ENCODE peak calls at places on chromosomes 13 and 19, in four cellular contexts. Y, Q, C and D are unnamed samples.

GRCh38 chr13:99657848-99658265 is 156.6 kb downstream of the TM9SF2 start:
- DNase-seq in Y (no peak), Q (no peak), C (no peak), D (no peak)

GRCh38 chr13:109479991-109480696 is 306.2 kb downstream of the IRS2 start:
- DNase-seq in Y (no peak), Q (no peak), C (no peak), D (no peak)

GRCh38 chr19:55581145-55581827 is 638 bp upstream of the ZNF579 start:
- DNase-seq in Y (no peak), Q (no peak), C (no peak), D (no peak)

GRCh38 chr13:73720216-73720840 is 413.9 kb downstream of the KLF12 start:
- DNase-seq in Y (no peak), Q (no peak), C (no peak), D (no peak)

GRCh38 chr13:42221321-42221720 is 50.6 kb upstream of the AKAP11 start:
- DNase-seq in Y (no peak), Q (no peak), C (no peak), D (no peak)

GRCh38 chr13:21006141-21007005 is 55.0 kb downstream of the LATS2 start:
- DNase-seq in Y (no peak), Q (no peak), C (no peak), D (no peak)

GRCh38 chr13:35882722-35883497 is 248.3 kb downstream of the DCLK1 start:
- DNase-seq in Y (no peak), Q (no peak), C (no peak), D (no peak)

GRCh38 chr13:72820156-72820897 is 38.4 kb downstream of the PIBF1 start:
- DNase-seq in Y (no peak), Q (no peak), C (no peak), D (no peak)

GRCh38 chr19:47111081-47111589 is 2.4 kb downstream of the ZC3H4 start:
- DNase-seq in Y (no peak), Q (no peak), C (no peak), D (peak; percentile 81)

GRCh38 chr13:79918620-79919019 is 422.3 kb downstream of the SPRY2 start:
- DNase-seq in Y (no peak), Q (no peak), C (no peak), D (no peak)

GRCh38 chr13:75132800-75133695 is 348.9 kb downstream of the TBC1D4 start:
- DNase-seq in Y (no peak), Q (no peak), C (no peak), D (no peak)

GRCh38 chr19:55283548-55284393 is at the start of gene BRSK1:
- DNase-seq in Y (peak; percentile 86), Q (no peak), C (no peak), D (no peak)

GRCh38 chr13:50125556-50126377 is 110.5 kb downstream of the KCNRG start:
- DNase-seq in Y (peak; percentile 93), Q (no peak), C (peak; percentile 96), D (peak; percentile 96)

GRCh38 chr19:49787746-49788145 is 20.9 kb downstream of the AP2A1 start:
- DNase-seq in Y (no peak), Q (no peak), C (no peak), D (no peak)

GRCh38 chr19:801861-802496 is 4.7 kb downstream of the PTBP1 start:
- DNase-seq in Y (no peak), Q (no peak), C (no peak), D (peak; percentile 87)

GRCh38 chr13:110156186-110157065 is 150.5 kb downstream of the COL4A1 start:
- DNase-seq in Y (no peak), Q (no peak), C (no peak), D (no peak)

GRCh38 chr13:27830010-27830409 is 37.7 kb downstream of the GSX1 start:
- DNase-seq in Y (no peak), Q (no peak), C (no peak), D (peak; percentile 93)

GRCh38 chr19:54149021-54149812 is 10.3 kb downstream of the LENG1 start:
- DNase-seq in Y (no peak), Q (no peak), C (no peak), D (no peak)

GRCh38 chr19:677601-678380 is 1.6 kb downstream of the FSTL3 start:
- DNase-seq in Y (no peak), Q (no peak), C (no peak), D (no peak)

GRCh38 chr19:13839193-13839937 is 37.6 kb upstream of the NANOS3 start:
- DNase-seq in Y (peak; percentile 47), Q (peak; percentile 69), C (peak; percentile 84), D (peak; percentile 98)

GRCh38 chr13:41416276-41416675 is 41.1 kb upstream of the RGCC start:
- DNase-seq in Y (no peak), Q (no peak), C (no peak), D (no peak)

GRCh38 chr19:41457241-41457640 is 14.3 kb downstream of the ERICH4 start:
- DNase-seq in Y (no peak), Q (peak; percentile 53), C (no peak), D (no peak)

DNA sequence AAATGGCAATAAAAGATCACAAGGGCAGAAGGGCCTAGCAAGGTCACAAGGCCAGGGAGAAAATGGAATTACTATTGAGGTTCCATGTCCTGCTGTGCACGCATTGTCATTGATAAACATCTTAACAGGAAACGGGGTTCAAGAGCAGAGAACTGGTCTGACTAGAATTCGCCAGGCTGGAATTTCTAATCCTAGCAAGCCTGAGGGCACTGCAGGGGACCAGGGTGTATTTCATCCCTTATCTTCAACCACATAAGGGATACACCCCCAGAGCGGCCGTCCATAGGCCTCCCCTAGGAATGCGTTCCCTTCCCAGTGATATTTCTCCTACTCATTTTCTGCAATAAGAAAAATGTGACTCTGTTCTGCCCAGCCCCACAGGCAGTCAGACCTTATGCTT is 19.5 kb downstream of the ERICH4 start:
- DNase-seq in Y (no peak), Q (no peak), C (no peak), D (no peak)
- H3K27me3 ChIP-seq in Y (peaks cover 7% of the 10 kb centered on the region), Q (no peaks in the 10 kb centered on the region), C (no peaks in the 10 kb centered on the region), D (peaks cover 4% of the 10 kb centered on the region)

GRCh38 chr19:51259348-51260245 is 8.7 kb downstream of the SIGLECL1 start:
- DNase-seq in Y (peak; percentile 58), Q (peak; percentile 12), C (no peak), D (no peak)
- TF ChIP-seq CTCF in Y (peak; percentile 69), Q (peak; percentile 85), C (no peak), D (peak; percentile 55)

GRCh38 chr19:3586124-3586626 is 897 bp downstream of the GIPC3 start:
- DNase-seq in Y (no peak), Q (no peak), C (no peak), D (no peak)
- H3K4me3 ChIP-seq in Y (no peak overlapping the region), Q (no peak overlapping the region), C (peak overlapping the region; percentile 19), D (peak overlapping the region; percentile 9)

GRCh38 chr19:4197228-4197624 is 14.7 kb downstream of the ANKRD24 start:
- DNase-seq in Y (no peak), Q (no peak), C (no peak), D (no peak)

GRCh38 chr19:4196587-4197148 is 14.2 kb downstream of the ANKRD24 start:
- DNase-seq in Y (no peak), Q (no peak), C (no peak), D (no peak)

GRCh38 chr19:4196009-4196408 is 13.5 kb downstream of the ANKRD24 start:
- DNase-seq in Y (no peak), Q (no peak), C (no peak), D (no peak)

GRCh38 chr19:4198467-4199126 is 16.1 kb downstream of the ANKRD24 start:
- DNase-seq in Y (no peak), Q (no peak), C (no peak), D (no peak)

DNA sequence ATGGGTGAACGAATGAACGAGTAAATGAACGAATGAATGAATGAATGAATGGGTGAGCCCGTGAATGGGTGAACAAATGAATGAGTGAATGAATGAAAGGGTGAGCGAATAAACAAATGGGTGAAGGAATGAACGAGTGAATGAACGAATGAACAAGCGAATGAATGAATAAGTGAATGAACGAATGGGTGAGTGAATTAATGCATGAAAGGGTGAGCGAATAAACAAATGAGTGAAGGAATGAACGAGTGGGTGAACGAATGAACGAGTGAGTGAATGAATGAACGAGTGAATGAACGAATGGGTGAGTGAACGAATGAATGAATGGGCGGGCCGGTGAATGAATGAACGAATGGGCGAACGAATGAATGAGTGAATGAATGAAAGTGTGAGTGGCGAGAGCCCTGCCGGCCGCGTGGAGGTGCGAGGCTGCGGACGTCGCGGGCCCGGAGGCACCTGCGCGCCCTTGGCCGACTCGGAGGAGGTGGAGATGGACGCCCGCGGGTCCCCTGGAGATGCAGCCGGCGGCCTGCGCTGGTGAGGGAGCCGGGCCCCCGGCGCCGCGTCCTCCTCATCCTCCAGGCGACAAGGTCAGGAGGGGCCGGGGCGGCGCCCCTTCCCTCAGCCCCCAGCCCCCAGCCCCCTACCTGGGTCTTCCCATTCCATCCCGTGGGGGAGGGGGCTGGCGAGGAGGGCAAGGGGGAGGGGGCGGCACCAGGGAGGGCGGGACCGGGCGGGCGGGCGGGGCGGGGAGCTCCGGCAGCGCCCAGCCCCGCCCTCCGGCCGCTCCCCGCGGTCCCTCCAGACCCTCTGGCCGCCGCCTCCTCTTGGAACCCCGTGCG is 15.4 kb downstream of the ANKRD24 start:
- DNase-seq in Y (no peak), Q (no peak), C (no peak), D (no peak)
- H3K27me3 ChIP-seq in Y (no peaks in the 10 kb centered on the region), Q (no peaks in the 10 kb centered on the region), C (peaks cover 2% of the 10 kb centered on the region), D (peaks cover 12% of the 10 kb centered on the region)

GRCh38 chr19:8363803-8364771 is at the start of gene ANGPTL4:
- DNase-seq in Y (no peak), Q (no peak), C (peak; percentile 71), D (no peak)
- TF ChIP-seq CTCF in Y (no peak), Q (peak; percentile 7), C (peak; percentile 25), D (no peak)

GRCh38 chr19:16261584-16262370 is 62.8 kb upstream of the KLF2 start:
- DNase-seq in Y (no peak), Q (no peak), C (no peak), D (no peak)
- H3K4me3 ChIP-seq in Y (no peak overlapping the region), Q (no peak overlapping the region), C (no peak overlapping the region), D (no peak overlapping the region)